ENCODE peak calls at places on chromosomes 7 and 10, in five cellular contexts. One of them, this sample, is unnamed.

GRCh38 chr7:94047965-94048364 is 43.8 kb upstream of the BET1 start:
- DNase-seq in esophagus squamous epithelium: no peak
- DNase-seq in NCI-H2171 treated with DMSO at 0.1 percent for 48 hours: no peak
- DNase-seq in stimulated activated CD4-positive, alpha-beta T cell treated with anti-CD3 and anti-CD28 coated beads, Interleukin-4, amount 100 ng/mL, for 24 hours: no peak
- DNase-seq in posterior cingulate gyrus: no peak
- DNase-seq in this sample: no peak

GRCh38 chr7:39574673-39575349 is 8.6 kb downstream of the YAE1 start:
- DNase-seq in posterior cingulate gyrus: no peak
- DNase-seq in esophagus squamous epithelium: no peak
- DNase-seq in NCI-H2171 treated with DMSO at 0.1 percent for 48 hours: no peak
- DNase-seq in stimulated activated CD4-positive, alpha-beta T cell treated with anti-CD3 and anti-CD28 coated beads, Interleukin-4, amount 100 ng/mL, for 24 hours: no peak
- DNase-seq in this sample: no peak

GRCh38 chr10:44955408-44956070 is 4.1 kb upstream of the RASSF4 start:
- DNase-seq in esophagus squamous epithelium: no peak
- DNase-seq in NCI-H2171 treated with DMSO at 0.1 percent for 48 hours: peak; percentile 22
- DNase-seq in posterior cingulate gyrus: peak; percentile 11
- DNase-seq in stimulated activated CD4-positive, alpha-beta T cell treated with anti-CD3 and anti-CD28 coated beads, Interleukin-4, amount 100 ng/mL, for 24 hours: no peak
- DNase-seq in this sample: no peak

GRCh38 chr7:2645274-2645868 is 13.6 kb downstream of the TTYH3 start:
- DNase-seq in NCI-H2171 treated with DMSO at 0.1 percent for 48 hours: no peak
- DNase-seq in posterior cingulate gyrus: no peak
- DNase-seq in esophagus squamous epithelium: no peak
- DNase-seq in stimulated activated CD4-positive, alpha-beta T cell treated with anti-CD3 and anti-CD28 coated beads, Interleukin-4, amount 100 ng/mL, for 24 hours: peak; percentile 17
- DNase-seq in this sample: no peak

GRCh38 chr7:509426-509825 is 10.2 kb downstream of the PDGFA start:
- DNase-seq in esophagus squamous epithelium: no peak
- DNase-seq in NCI-H2171 treated with DMSO at 0.1 percent for 48 hours: no peak
- DNase-seq in posterior cingulate gyrus: no peak
- DNase-seq in stimulated activated CD4-positive, alpha-beta T cell treated with anti-CD3 and anti-CD28 coated beads, Interleukin-4, amount 100 ng/mL, for 24 hours: no peak
- DNase-seq in this sample: no peak

GRCh38 chr7:155458317-155459132 is 596 bp downstream of the EN2 start:
- DNase-seq in NCI-H2171 treated with DMSO at 0.1 percent for 48 hours: no peak
- DNase-seq in posterior cingulate gyrus: no peak
- DNase-seq in stimulated activated CD4-positive, alpha-beta T cell treated with anti-CD3 and anti-CD28 coated beads, Interleukin-4, amount 100 ng/mL, for 24 hours: no peak
- DNase-seq in esophagus squamous epithelium: no peak
- DNase-seq in this sample: no peak

GRCh38 chr10:100696477-100696901 is 48.9 kb upstream of the PAX2 start:
- DNase-seq in NCI-H2171 treated with DMSO at 0.1 percent for 48 hours: no peak
- DNase-seq in esophagus squamous epithelium: no peak
- DNase-seq in posterior cingulate gyrus: no peak
- DNase-seq in stimulated activated CD4-positive, alpha-beta T cell treated with anti-CD3 and anti-CD28 coated beads, Interleukin-4, amount 100 ng/mL, for 24 hours: no peak
- DNase-seq in this sample: no peak

GRCh38 chr10:42875792-42876191 is 93.2 kb downstream of the BMS1 start:
- DNase-seq in NCI-H2171 treated with DMSO at 0.1 percent for 48 hours: no peak
- DNase-seq in esophagus squamous epithelium: no peak
- DNase-seq in posterior cingulate gyrus: no peak
- DNase-seq in stimulated activated CD4-positive, alpha-beta T cell treated with anti-CD3 and anti-CD28 coated beads, Interleukin-4, amount 100 ng/mL, for 24 hours: no peak
- DNase-seq in this sample: no peak

GRCh38 chr10:107418411-107418810 is 253.9 kb upstream of the SORCS1 start:
- DNase-seq in NCI-H2171 treated with DMSO at 0.1 percent for 48 hours: no peak
- DNase-seq in stimulated activated CD4-positive, alpha-beta T cell treated with anti-CD3 and anti-CD28 coated beads, Interleukin-4, amount 100 ng/mL, for 24 hours: no peak
- DNase-seq in esophagus squamous epithelium: no peak
- DNase-seq in posterior cingulate gyrus: no peak
- DNase-seq in this sample: no peak

GRCh38 chr7:85554294-85554877 is 367.5 kb upstream of the SEMA3D start:
- DNase-seq in esophagus squamous epithelium: no peak
- DNase-seq in NCI-H2171 treated with DMSO at 0.1 percent for 48 hours: peak; percentile 51
- DNase-seq in stimulated activated CD4-positive, alpha-beta T cell treated with anti-CD3 and anti-CD28 coated beads, Interleukin-4, amount 100 ng/mL, for 24 hours: no peak
- DNase-seq in posterior cingulate gyrus: no peak
- DNase-seq in this sample: peak; percentile 6

GRCh38 chr10:124742418-124743187 is 1.6 kb downstream of the FAM53B start:
- DNase-seq in stimulated activated CD4-positive, alpha-beta T cell treated with anti-CD3 and anti-CD28 coated beads, Interleukin-4, amount 100 ng/mL, for 24 hours: no peak
- DNase-seq in NCI-H2171 treated with DMSO at 0.1 percent for 48 hours: peak; percentile 51
- DNase-seq in esophagus squamous epithelium: no peak
- DNase-seq in posterior cingulate gyrus: no peak
- DNase-seq in this sample: no peak

GRCh38 chr10:81018898-81019890 is 481.5 kb downstream of the SH2D4B start:
- DNase-seq in NCI-H2171 treated with DMSO at 0.1 percent for 48 hours: peak; percentile 71
- DNase-seq in stimulated activated CD4-positive, alpha-beta T cell treated with anti-CD3 and anti-CD28 coated beads, Interleukin-4, amount 100 ng/mL, for 24 hours: no peak
- DNase-seq in esophagus squamous epithelium: no peak
- DNase-seq in posterior cingulate gyrus: no peak
- DNase-seq in this sample: no peak

GRCh38 chr10:103397191-103397825 is 882 bp downstream of the PDCD11 start:
- DNase-seq in posterior cingulate gyrus: no peak
- DNase-seq in stimulated activated CD4-positive, alpha-beta T cell treated with anti-CD3 and anti-CD28 coated beads, Interleukin-4, amount 100 ng/mL, for 24 hours: no peak
- DNase-seq in esophagus squamous epithelium: no peak
- DNase-seq in NCI-H2171 treated with DMSO at 0.1 percent for 48 hours: no peak
- DNase-seq in this sample: no peak

This sample was measured in NCI-H524 treated with DMSO at 0.1 percent for 48 hours.